ENCODE peak calls at places on chromosomes 11 and 22, in four cellular contexts. T is right cardiac atrium; B is activated T-cell treated with anti-CD3 and anti-CD28 coated beads, Interleukin-2, amount 50 U/mL, for 72 hours; F is kidney tubule cell. A is an unnamed sample.

GRCh38 chr22:18083406-18083805 is 5.6 kb downstream of the PEX26 start:
- DNase-seq in T (no peak), B (no peak), F (no peak), A (no peak)

GRCh38 chr22:33917744-33918406 is 2.4 kb downstream of the LARGE1 start:
- DNase-seq in T (no peak), B (no peak), F (no peak), A (no peak)

GRCh38 chr11:61963016-61963281 is 4.5 kb downstream of the FTH1 start:
- DNase-seq in T (no peak), B (no peak), F (no peak), A (no peak)

GRCh38 chr11:4134844-4135243 is 40.2 kb downstream of the RRM1 start:
- DNase-seq in T (no peak), B (no peak), F (peak), A (no peak)

GRCh38 chr11:8693010-8693551 is 10.5 kb downstream of the RPL27A start:
- DNase-seq in T (no peak), B (no peak), F (no peak), A (no peak)

GRCh38 chr11:74311352-74311926 is at the start of gene P4HA3:
- DNase-seq in T (peak), B (peak), F (peak), A (peak)

GRCh38 chr11:69157156-69157821 is 1.6 kb downstream of the SMIM38 start:
- DNase-seq in T (peak), B (no peak), F (no peak), A (no peak)

GRCh38 chr11:115521874-115522273 is 17.7 kb upstream of the CADM1 start:
- DNase-seq in T (no peak), B (no peak), F (no peak), A (no peak)

GRCh38 chr22:47561115-47561675 is 798.7 kb downstream of the TBC1D22A start:
- DNase-seq in T (no peak), B (no peak), F (no peak), A (no peak)

GRCh38 chr11:63999349-64000025 is 13.2 kb downstream of the OTUB1 start:
- DNase-seq in T (peak), B (peak), F (peak), A (peak)

GRCh38 chr11:134841411-134841810 is 429.4 kb upstream of the B3GAT1 start:
- DNase-seq in T (no peak), B (no peak), F (no peak), A (no peak)

GRCh38 chr22:29315286-29316195 is at the start of gene RASL10A:
- DNase-seq in T (peak), B (no peak), F (no peak), A (no peak)

GRCh38 chr22:24155597-24156145 is 25.6 kb upstream of the SUSD2 start:
- DNase-seq in T (peak), B (peak), F (peak), A (peak)

GRCh38 chr11:46100670-46101069 is 20.6 kb downstream of the PHF21A start:
- DNase-seq in T (no peak), B (no peak), F (no peak), A (no peak)

GRCh38 chr11:118691926-118692830 is 12.7 kb upstream of the TREH start:
- DNase-seq in T (no peak), B (peak), F (peak), A (peak)

GRCh38 chr22:47190276-47190956 is 428.0 kb downstream of the TBC1D22A start:
- DNase-seq in T (no peak), B (no peak), F (no peak), A (no peak)